ENCODE peak calls at places on chromosomes 16 and 17, in six cellular contexts. One of them, this sample, is unnamed.

GRCh38 chr16:50469744-50470301 is 78.4 kb upstream of the NKD1 start:
- DNase-seq in H9: no peak
- DNase-seq in IMR-90: no peak
- DNase-seq in neuronal stem cell: no peak
- DNase-seq in mesenchymal stem cell: no peak
- DNase-seq in trophoblast cell: no peak
- DNase-seq in this sample: peak; percentile 52

GRCh38 chr16:339680-340079 is 12.8 kb downstream of the AXIN1 start:
- DNase-seq in H9: no peak
- DNase-seq in IMR-90: no peak
- DNase-seq in neuronal stem cell: no peak
- DNase-seq in mesenchymal stem cell: no peak
- DNase-seq in trophoblast cell: no peak
- DNase-seq in this sample: no peak

GRCh38 chr17:9538626-9539025 is 37.0 kb downstream of the STX8 start:
- DNase-seq in H9: no peak
- DNase-seq in IMR-90: no peak
- DNase-seq in neuronal stem cell: no peak
- DNase-seq in mesenchymal stem cell: no peak
- DNase-seq in trophoblast cell: no peak
- DNase-seq in this sample: no peak

GRCh38 chr17:32489320-32490100 is 2.7 kb downstream of the CDK5R1 start:
- DNase-seq in H9: no peak
- DNase-seq in IMR-90: no peak
- DNase-seq in neuronal stem cell: no peak
- DNase-seq in mesenchymal stem cell: no peak
- DNase-seq in trophoblast cell: no peak
- DNase-seq in this sample: no peak

GRCh38 chr17:65277576-65277975 is 140.4 kb downstream of the RGS9 start:
- DNase-seq in H9: no peak
- DNase-seq in IMR-90: peak; percentile 13
- DNase-seq in neuronal stem cell: no peak
- DNase-seq in mesenchymal stem cell: no peak
- DNase-seq in trophoblast cell: no peak
- DNase-seq in this sample: no peak

GRCh38 chr17:82229686-82230626 is 1.1 kb downstream of the SLC16A3 start:
- DNase-seq in H9: no peak
- DNase-seq in IMR-90: no peak
- DNase-seq in neuronal stem cell: no peak
- DNase-seq in mesenchymal stem cell: peak; percentile 50
- DNase-seq in trophoblast cell: no peak
- DNase-seq in this sample: no peak

GRCh38 chr16:14284930-14285541 is 213.9 kb downstream of the MRTFB start:
- DNase-seq in H9: peak; percentile 72
- DNase-seq in IMR-90: no peak
- DNase-seq in neuronal stem cell: no peak
- DNase-seq in mesenchymal stem cell: peak; percentile 79
- DNase-seq in trophoblast cell: peak; percentile 76
- DNase-seq in this sample: no peak

GRCh38 chr17:2212328-2212981 is 91.1 kb downstream of the SMG6 start:
- DNase-seq in H9: no peak
- DNase-seq in IMR-90: peak; percentile 79
- DNase-seq in neuronal stem cell: no peak
- DNase-seq in mesenchymal stem cell: peak; percentile 59
- DNase-seq in trophoblast cell: peak; percentile 63
- DNase-seq in this sample: no peak

GRCh38 chr17:2283302-2283701 is 20.3 kb downstream of the SMG6 start:
- DNase-seq in H9: no peak
- DNase-seq in IMR-90: peak; percentile 11
- DNase-seq in neuronal stem cell: no peak
- DNase-seq in mesenchymal stem cell: peak; percentile 34
- DNase-seq in trophoblast cell: peak; percentile 33
- DNase-seq in this sample: no peak

GRCh38 chr17:74977802-74978201 is 5.2 kb upstream of the HID1 start:
- DNase-seq in H9: no peak
- DNase-seq in IMR-90: no peak
- DNase-seq in neuronal stem cell: no peak
- DNase-seq in mesenchymal stem cell: no peak
- DNase-seq in trophoblast cell: no peak
- DNase-seq in this sample: no peak

GRCh38 chr17:74979408-74980146 is 7.0 kb upstream of the HID1 start:
- DNase-seq in H9: no peak
- DNase-seq in IMR-90: no peak
- DNase-seq in neuronal stem cell: no peak
- DNase-seq in mesenchymal stem cell: no peak
- DNase-seq in trophoblast cell: no peak
- DNase-seq in this sample: no peak

GRCh38 chr17:74975943-74976342 is 3.4 kb upstream of the HID1 start:
- DNase-seq in H9: no peak
- DNase-seq in IMR-90: no peak
- DNase-seq in neuronal stem cell: no peak
- DNase-seq in mesenchymal stem cell: peak; percentile 53
- DNase-seq in trophoblast cell: no peak
- DNase-seq in this sample: no peak

GRCh38 chr17:74981318-74981978 is 6.0 kb upstream of the CDR2L start:
- DNase-seq in H9: no peak
- DNase-seq in IMR-90: no peak
- DNase-seq in neuronal stem cell: no peak
- DNase-seq in mesenchymal stem cell: no peak
- DNase-seq in trophoblast cell: no peak
- DNase-seq in this sample: no peak

DNA sequence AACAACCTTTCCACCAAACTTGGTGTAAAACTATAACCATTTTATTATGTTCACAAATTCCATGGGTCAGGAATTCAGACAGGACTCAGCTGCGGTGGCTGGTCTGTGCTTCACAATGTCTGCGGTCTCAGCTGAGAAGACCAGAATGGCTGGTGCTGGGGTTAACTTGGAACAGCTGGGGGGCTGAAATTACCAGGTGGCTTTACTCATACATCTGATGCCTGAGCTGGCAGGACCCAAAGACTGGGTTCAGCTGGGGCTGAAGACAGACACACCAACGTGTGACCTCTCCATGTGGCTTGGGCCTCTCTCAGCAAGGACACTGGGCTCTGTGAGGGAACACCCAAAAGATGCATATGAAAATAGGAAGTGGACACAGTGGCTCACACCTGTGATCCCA is 5.7 kb upstream of the HID1 start:
- DNase-seq in H9: no peak
- DNase-seq in IMR-90: no peak
- DNase-seq in neuronal stem cell: no peak
- DNase-seq in mesenchymal stem cell: no peak
- DNase-seq in trophoblast cell: no peak
- DNase-seq in this sample: no peak
- H4K91ac ChIP-seq in H9: no peak overlapping the region
- H4K91ac ChIP-seq in IMR-90: no peak overlapping the region
- H4K91ac ChIP-seq in neuronal stem cell: no peak overlapping the region
- H4K91ac ChIP-seq in mesenchymal stem cell: no peak overlapping the region
- H4K91ac ChIP-seq in trophoblast cell: no peak overlapping the region
- H4K91ac ChIP-seq in this sample: no peak overlapping the region

GRCh38 chr17:40360091-40360490 is 4.4 kb downstream of the GJD3 start:
- DNase-seq in H9: no peak
- DNase-seq in IMR-90: no peak
- DNase-seq in neuronal stem cell: no peak
- DNase-seq in mesenchymal stem cell: no peak
- DNase-seq in trophoblast cell: no peak
- DNase-seq in this sample: no peak

GRCh38 chr17:40361063-40361924 is 3.2 kb downstream of the GJD3 start:
- DNase-seq in H9: no peak
- DNase-seq in IMR-90: no peak
- DNase-seq in neuronal stem cell: no peak
- DNase-seq in mesenchymal stem cell: no peak
- DNase-seq in trophoblast cell: no peak
- DNase-seq in this sample: peak; percentile 64

GRCh38 chr17:40355804-40356758 is 8.5 kb downstream of the GJD3 start:
- DNase-seq in H9: no peak
- DNase-seq in IMR-90: no peak
- DNase-seq in neuronal stem cell: no peak
- DNase-seq in mesenchymal stem cell: no peak
- DNase-seq in trophoblast cell: no peak
- DNase-seq in this sample: no peak

GRCh38 chr17:40356906-40357861 is 7.4 kb downstream of the GJD3 start:
- DNase-seq in H9: no peak
- DNase-seq in IMR-90: no peak
- DNase-seq in neuronal stem cell: no peak
- DNase-seq in mesenchymal stem cell: no peak
- DNase-seq in trophoblast cell: no peak
- DNase-seq in this sample: no peak

GRCh38 chr17:40358323-40359038 is 6.1 kb downstream of the GJD3 start:
- DNase-seq in H9: peak; percentile 91
- DNase-seq in IMR-90: peak; percentile 80
- DNase-seq in neuronal stem cell: peak; percentile 87
- DNase-seq in mesenchymal stem cell: peak; percentile 85
- DNase-seq in trophoblast cell: peak; percentile 90
- DNase-seq in this sample: peak; percentile 98
- H4K91ac ChIP-seq in H9: no peak overlapping the region
- H4K91ac ChIP-seq in IMR-90: no peak overlapping the region
- H4K91ac ChIP-seq in neuronal stem cell: no peak overlapping the region
- H4K91ac ChIP-seq in mesenchymal stem cell: no peak overlapping the region
- H4K91ac ChIP-seq in trophoblast cell: no peak overlapping the region
- H4K91ac ChIP-seq in this sample: no peak overlapping the region

DNA sequence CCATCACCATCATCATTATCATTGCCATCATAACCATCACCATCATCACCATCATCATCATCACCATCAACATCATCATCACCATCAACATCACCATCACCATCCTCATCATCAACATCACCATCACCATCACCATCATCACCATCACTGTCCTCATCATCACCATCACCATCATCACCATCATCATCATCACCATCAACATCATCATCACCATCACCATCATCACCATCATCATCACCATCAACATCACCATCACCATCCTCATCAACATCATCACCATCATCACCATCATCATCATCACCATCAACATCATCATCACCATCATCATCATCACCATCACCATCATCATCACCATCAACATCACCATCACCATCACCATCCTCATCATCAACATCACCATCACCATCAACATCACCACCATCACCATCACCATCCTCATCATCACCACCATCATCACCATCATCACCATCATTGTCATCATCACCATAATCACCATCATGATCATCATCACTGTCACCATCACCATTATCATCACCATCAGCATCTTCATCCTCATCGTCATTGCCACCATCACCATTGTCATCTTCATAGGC is 23.9 kb downstream of the COX4I1 start:
- DNase-seq in H9: no peak
- DNase-seq in IMR-90: no peak
- DNase-seq in neuronal stem cell: no peak
- DNase-seq in mesenchymal stem cell: no peak
- DNase-seq in trophoblast cell: no peak
- DNase-seq in this sample: no peak
- H4K91ac ChIP-seq in H9: no peak overlapping the region
- H4K91ac ChIP-seq in IMR-90: no peak overlapping the region
- H4K91ac ChIP-seq in neuronal stem cell: no peak overlapping the region
- H4K91ac ChIP-seq in mesenchymal stem cell: no peak overlapping the region
- H4K91ac ChIP-seq in trophoblast cell: no peak overlapping the region
- H4K91ac ChIP-seq in this sample: peak overlapping the region; percentile 55

DNA sequence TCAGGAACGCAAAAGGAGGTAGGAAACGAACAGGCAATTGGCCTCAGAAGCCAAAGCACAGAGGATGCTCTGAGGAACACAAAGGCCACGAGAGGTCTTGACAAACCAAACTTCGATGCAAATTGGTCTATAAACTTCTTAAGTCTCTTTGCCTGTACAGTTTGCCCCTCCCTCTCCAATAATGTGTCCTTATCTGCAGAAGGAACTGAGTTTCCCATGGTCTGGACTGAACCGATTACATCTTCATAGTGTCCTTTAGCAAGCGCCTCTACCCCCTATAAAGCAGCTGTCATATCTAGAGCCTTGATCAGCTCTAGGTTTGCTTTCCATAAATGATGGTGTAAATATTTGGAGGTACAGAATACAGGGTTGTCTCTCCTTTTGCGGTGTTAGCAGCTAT is 3.1 kb upstream of the CDRT4 start:
- DNase-seq in H9: no peak
- DNase-seq in IMR-90: no peak
- DNase-seq in neuronal stem cell: no peak
- DNase-seq in mesenchymal stem cell: no peak
- DNase-seq in trophoblast cell: no peak
- DNase-seq in this sample: no peak
- H4K91ac ChIP-seq in H9: no peak overlapping the region
- H4K91ac ChIP-seq in IMR-90: no peak overlapping the region
- H4K91ac ChIP-seq in neuronal stem cell: no peak overlapping the region
- H4K91ac ChIP-seq in mesenchymal stem cell: no peak overlapping the region
- H4K91ac ChIP-seq in trophoblast cell: no peak overlapping the region
- H4K91ac ChIP-seq in this sample: no peak overlapping the region

GRCh38 chr16:23288726-23289512 is 13.2 kb upstream of the SCNN1B start:
- DNase-seq in H9: no peak
- DNase-seq in IMR-90: no peak
- DNase-seq in neuronal stem cell: no peak
- DNase-seq in mesenchymal stem cell: no peak
- DNase-seq in trophoblast cell: no peak
- DNase-seq in this sample: no peak
- H4K91ac ChIP-seq in H9: no peak overlapping the region
- H4K91ac ChIP-seq in IMR-90: no peak overlapping the region
- H4K91ac ChIP-seq in neuronal stem cell: no peak overlapping the region
- H4K91ac ChIP-seq in mesenchymal stem cell: no peak overlapping the region
- H4K91ac ChIP-seq in trophoblast cell: no peak overlapping the region
- H4K91ac ChIP-seq in this sample: no peak overlapping the region